ENCODE peak calls at places on chromosomes 2 and 18, in six cellular contexts. One of them, this sample, is unnamed. For H3K4me1, the result is how much of the 10 kb centered on the place peaks cover.

GRCh38 chr2:109330056-109330455 is 201.1 kb downstream of the SH3RF3 start:
- DNase-seq in heart left ventricle: no peak
- DNase-seq in adrenal gland: no peak
- DNase-seq in esophagus muscularis mucosa: no peak
- DNase-seq in transverse colon: no peak
- DNase-seq in esophagus squamous epithelium: no peak
- DNase-seq in this sample: no peak

GRCh38 chr2:224520064-224520463 is 65.1 kb downstream of the CUL3 start:
- DNase-seq in heart left ventricle: no peak
- DNase-seq in adrenal gland: no peak
- DNase-seq in esophagus muscularis mucosa: no peak
- DNase-seq in transverse colon: no peak
- DNase-seq in esophagus squamous epithelium: no peak
- DNase-seq in this sample: no peak

GRCh38 chr2:23386422-23387220 is 1.6 kb downstream of the KLHL29 start:
- DNase-seq in heart left ventricle: no peak
- DNase-seq in adrenal gland: peak
- DNase-seq in esophagus muscularis mucosa: no peak
- DNase-seq in transverse colon: peak
- DNase-seq in esophagus squamous epithelium: no peak
- DNase-seq in this sample: peak

GRCh38 chr2:105961599-105962146 is 217.0 kb downstream of the NCK2 start:
- DNase-seq in heart left ventricle: no peak
- DNase-seq in adrenal gland: no peak
- DNase-seq in esophagus muscularis mucosa: no peak
- DNase-seq in transverse colon: no peak
- DNase-seq in esophagus squamous epithelium: no peak
- DNase-seq in this sample: no peak

GRCh38 chr2:23592061-23592685 is 207.2 kb downstream of the KLHL29 start:
- DNase-seq in heart left ventricle: no peak
- DNase-seq in adrenal gland: no peak
- DNase-seq in esophagus muscularis mucosa: no peak
- DNase-seq in transverse colon: no peak
- DNase-seq in esophagus squamous epithelium: no peak
- DNase-seq in this sample: no peak

GRCh38 chr2:232365621-232366321 is 12.8 kb upstream of the ALPP start:
- DNase-seq in heart left ventricle: no peak
- DNase-seq in adrenal gland: no peak
- DNase-seq in esophagus muscularis mucosa: no peak
- DNase-seq in transverse colon: no peak
- DNase-seq in esophagus squamous epithelium: no peak
- DNase-seq in this sample: no peak

GRCh38 chr2:95079455-95079776 is 42.2 kb downstream of the MRPS5 start:
- DNase-seq in heart left ventricle: no peak
- DNase-seq in adrenal gland: no peak
- DNase-seq in esophagus muscularis mucosa: no peak
- DNase-seq in transverse colon: no peak
- DNase-seq in esophagus squamous epithelium: no peak
- DNase-seq in this sample: no peak

GRCh38 chr2:130755234-130756040 is at the start of gene AMER3:
- DNase-seq in heart left ventricle: no peak
- DNase-seq in adrenal gland: no peak
- DNase-seq in esophagus muscularis mucosa: peak
- DNase-seq in transverse colon: no peak
- DNase-seq in esophagus squamous epithelium: no peak
- DNase-seq in this sample: peak

GRCh38 chr2:74957886-74958276 is 562 bp upstream of the POLE4 start:
- DNase-seq in heart left ventricle: no peak
- DNase-seq in adrenal gland: no peak
- DNase-seq in esophagus muscularis mucosa: no peak
- DNase-seq in transverse colon: no peak
- DNase-seq in esophagus squamous epithelium: no peak
- DNase-seq in this sample: no peak

GRCh38 chr18:6397931-6398566 is 16.7 kb downstream of the L3MBTL4 start:
- DNase-seq in heart left ventricle: no peak
- DNase-seq in adrenal gland: no peak
- DNase-seq in esophagus muscularis mucosa: no peak
- DNase-seq in transverse colon: no peak
- DNase-seq in esophagus squamous epithelium: no peak
- DNase-seq in this sample: peak

GRCh38 chr2:241843321-241844065 is 15.2 kb downstream of the PDCD1 start:
- DNase-seq in heart left ventricle: no peak
- DNase-seq in adrenal gland: peak
- DNase-seq in esophagus muscularis mucosa: no peak
- DNase-seq in transverse colon: no peak
- DNase-seq in esophagus squamous epithelium: no peak
- DNase-seq in this sample: no peak

GRCh38 chr18:73235491-73235890 is 367.7 kb upstream of the NETO1 start:
- DNase-seq in heart left ventricle: no peak
- DNase-seq in adrenal gland: no peak
- DNase-seq in esophagus muscularis mucosa: no peak
- DNase-seq in transverse colon: no peak
- DNase-seq in esophagus squamous epithelium: no peak
- DNase-seq in this sample: peak

GRCh38 chr2:72570401-72570800 is 255.4 kb downstream of the EXOC6B start:
- DNase-seq in heart left ventricle: no peak
- DNase-seq in adrenal gland: no peak
- DNase-seq in esophagus muscularis mucosa: no peak
- DNase-seq in transverse colon: no peak
- DNase-seq in esophagus squamous epithelium: no peak
- DNase-seq in this sample: no peak

GRCh38 chr2:237131749-237132148 is 46.1 kb downstream of the COPS8 start:
- DNase-seq in heart left ventricle: no peak
- DNase-seq in adrenal gland: no peak
- DNase-seq in esophagus muscularis mucosa: no peak
- DNase-seq in transverse colon: no peak
- DNase-seq in esophagus squamous epithelium: no peak
- DNase-seq in this sample: no peak

GRCh38 chr2:174336403-174337336 is 1.9 kb downstream of the SP9 start:
- DNase-seq in heart left ventricle: no peak
- DNase-seq in adrenal gland: no peak
- DNase-seq in esophagus muscularis mucosa: no peak
- DNase-seq in transverse colon: peak
- DNase-seq in esophagus squamous epithelium: no peak
- DNase-seq in this sample: peak

GRCh38 chr2:217684431-217685254 is 318.2 kb downstream of the TNS1 start:
- DNase-seq in heart left ventricle: no peak
- DNase-seq in adrenal gland: no peak
- DNase-seq in esophagus muscularis mucosa: no peak
- DNase-seq in transverse colon: no peak
- DNase-seq in esophagus squamous epithelium: no peak
- DNase-seq in this sample: no peak

GRCh38 chr2:190465060-190465459 is 56.9 kb downstream of the MFSD6 start:
- DNase-seq in heart left ventricle: no peak
- DNase-seq in adrenal gland: no peak
- DNase-seq in esophagus muscularis mucosa: no peak
- DNase-seq in transverse colon: no peak
- DNase-seq in esophagus squamous epithelium: no peak
- DNase-seq in this sample: no peak
- H3K4me1 ChIP-seq in heart left ventricle: under half
- H3K4me1 ChIP-seq in adrenal gland: under half
- H3K4me1 ChIP-seq in esophagus muscularis mucosa: under half
- H3K4me1 ChIP-seq in transverse colon: under half
- H3K4me1 ChIP-seq in esophagus squamous epithelium: under half
- H3K4me1 ChIP-seq in this sample: under half

DNA sequence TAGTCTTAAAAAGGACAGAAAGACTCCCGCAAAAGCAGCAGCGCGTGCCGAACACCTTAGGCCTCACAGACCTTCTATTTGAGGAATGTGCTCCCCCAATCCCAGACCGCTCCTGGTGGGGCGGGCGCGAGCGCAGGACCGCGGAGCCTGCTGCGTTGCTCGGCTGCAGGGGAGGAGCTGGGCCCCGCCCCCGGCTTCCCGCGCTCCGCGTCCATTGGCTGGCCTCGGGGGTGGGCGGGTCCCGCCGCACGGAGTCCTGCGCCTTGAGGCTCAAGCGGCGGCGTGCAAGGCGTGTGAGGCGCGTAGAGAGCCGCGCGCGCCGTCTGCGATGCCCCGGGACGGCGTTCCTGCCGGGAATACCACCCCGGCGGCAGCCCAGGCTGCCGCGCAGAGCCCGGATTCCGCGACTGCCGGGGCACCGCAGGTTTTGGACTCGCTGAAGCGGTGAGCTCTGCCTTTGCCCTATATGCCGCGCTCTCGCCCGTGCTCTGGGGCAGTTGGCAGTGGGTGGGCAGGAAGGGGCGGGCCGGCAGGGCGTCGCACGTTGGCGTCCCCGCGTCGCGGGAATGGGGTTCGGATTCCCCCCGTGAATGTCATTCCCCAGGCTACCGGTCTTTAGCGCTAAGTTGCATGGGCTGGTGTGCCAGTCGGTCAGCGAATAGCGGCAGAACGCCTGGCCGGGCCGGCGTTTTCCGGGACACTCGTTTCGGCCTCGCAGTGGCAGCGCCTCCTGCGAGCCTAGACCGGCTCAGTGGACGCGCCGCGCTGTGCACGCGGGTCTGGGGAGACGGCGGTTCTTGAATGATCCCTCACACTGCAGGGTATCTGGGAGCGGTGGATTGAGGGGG is 49.6 kb upstream of the PAIP2B start:
- DNase-seq in heart left ventricle: peak
- DNase-seq in adrenal gland: peak
- DNase-seq in esophagus muscularis mucosa: no peak
- DNase-seq in transverse colon: peak
- DNase-seq in esophagus squamous epithelium: peak
- DNase-seq in this sample: peak
- TF ChIP-seq POLR2A in heart left ventricle: peak
- TF ChIP-seq POLR2A in adrenal gland: no peak
- TF ChIP-seq POLR2A in esophagus muscularis mucosa: peak
- TF ChIP-seq POLR2A in transverse colon: no peak
- TF ChIP-seq POLR2A in esophagus squamous epithelium: no peak
- TF ChIP-seq POLR2A in this sample: no peak

GRCh38 chr2:230457073-230457768 is 41.2 kb downstream of the SP100 start:
- DNase-seq in heart left ventricle: peak
- DNase-seq in adrenal gland: no peak
- DNase-seq in esophagus muscularis mucosa: no peak
- DNase-seq in transverse colon: no peak
- DNase-seq in esophagus squamous epithelium: no peak
- DNase-seq in this sample: no peak
- H3K4me1 ChIP-seq in heart left ventricle: under half
- H3K4me1 ChIP-seq in adrenal gland: under half
- H3K4me1 ChIP-seq in esophagus muscularis mucosa: under half
- H3K4me1 ChIP-seq in transverse colon: under half
- H3K4me1 ChIP-seq in esophagus squamous epithelium: under half
- H3K4me1 ChIP-seq in this sample: under half

GRCh38 chr2:3535467-3535793 is 16.1 kb upstream of the ADI1 start:
- DNase-seq in heart left ventricle: no peak
- DNase-seq in adrenal gland: no peak
- DNase-seq in esophagus muscularis mucosa: no peak
- DNase-seq in transverse colon: no peak
- DNase-seq in esophagus squamous epithelium: no peak
- DNase-seq in this sample: no peak

GRCh38 chr2:3533836-3534235 is 14.5 kb upstream of the ADI1 start:
- DNase-seq in heart left ventricle: peak
- DNase-seq in adrenal gland: no peak
- DNase-seq in esophagus muscularis mucosa: no peak
- DNase-seq in transverse colon: no peak
- DNase-seq in esophagus squamous epithelium: no peak
- DNase-seq in this sample: no peak

GRCh38 chr2:3534251-3534814 is 15.0 kb upstream of the ADI1 start:
- DNase-seq in heart left ventricle: no peak
- DNase-seq in adrenal gland: no peak
- DNase-seq in esophagus muscularis mucosa: no peak
- DNase-seq in transverse colon: no peak
- DNase-seq in esophagus squamous epithelium: no peak
- DNase-seq in this sample: no peak

GRCh38 chr2:3536682-3537632 is 17.6 kb upstream of the ADI1 start:
- DNase-seq in heart left ventricle: peak
- DNase-seq in adrenal gland: peak
- DNase-seq in esophagus muscularis mucosa: no peak
- DNase-seq in transverse colon: no peak
- DNase-seq in esophagus squamous epithelium: no peak
- DNase-seq in this sample: no peak

GRCh38 chr2:3535794-3536681 is 16.7 kb upstream of the ADI1 start:
- DNase-seq in heart left ventricle: peak
- DNase-seq in adrenal gland: peak
- DNase-seq in esophagus muscularis mucosa: no peak
- DNase-seq in transverse colon: peak
- DNase-seq in esophagus squamous epithelium: peak
- DNase-seq in this sample: peak
- TF ChIP-seq POLR2A in heart left ventricle: peak
- TF ChIP-seq POLR2A in adrenal gland: peak
- TF ChIP-seq POLR2A in esophagus muscularis mucosa: no peak
- TF ChIP-seq POLR2A in transverse colon: no peak
- TF ChIP-seq POLR2A in esophagus squamous epithelium: peak
- TF ChIP-seq POLR2A in this sample: no peak

This sample was measured in thyroid gland.